ENCODE peak calls at places on chromosomes 7 and 10, in seven cellular contexts. A, I, S, Z, F, U and K are unnamed samples.

GRCh38 chr7:30751257-30751650 is 681 bp upstream of the INMT start:
- DNase-seq in Z (no peak), S (no peak), U (no peak), A (no peak), F (no peak), I (no peak), K (no peak)

GRCh38 chr10:97708976-97709745 is 4.4 kb upstream of the MARVELD1 start:
- DNase-seq in F (no peak), U (peak), Z (peak), S (peak), I (peak), A (peak), K (peak)

GRCh38 chr10:124962421-124962820 is 20.5 kb downstream of the ZRANB1 start:
- DNase-seq in S (peak), F (no peak), Z (no peak), A (no peak), I (no peak), U (peak), K (peak)

GRCh38 chr7:139813689-139814088 is 15.4 kb upstream of the TBXAS1 start:
- DNase-seq in U (no peak), I (no peak), S (no peak), F (no peak), A (no peak), Z (no peak), K (no peak)

GRCh38 chr10:132407846-132408278 is 10.9 kb downstream of the PWWP2B start:
- DNase-seq in S (peak), U (peak), Z (peak), A (peak), I (no peak), F (no peak), K (peak)

GRCh38 chr7:5591547-5591899 is 167.9 kb upstream of the TNRC18 start:
- DNase-seq in U (peak), A (peak), Z (no peak), S (peak), I (peak), F (no peak), K (peak)

GRCh38 chr7:71705217-71705616 is 573.3 kb downstream of the GALNT17 start:
- DNase-seq in U (no peak), I (no peak), F (no peak), A (no peak), S (no peak), Z (no peak), K (no peak)

GRCh38 chr10:11086177-11086576 is 68.5 kb downstream of the CELF2 start:
- DNase-seq in Z (no peak), F (no peak), A (no peak), I (no peak), U (no peak), S (no peak), K (no peak)

GRCh38 chr10:59807629-59808620 is 54.7 kb upstream of the MRLN start:
- DNase-seq in I (no peak), A (no peak), Z (no peak), S (no peak), U (no peak), F (no peak), K (no peak)

GRCh38 chr7:129471402-129471827 is 30.9 kb upstream of the SMKR1 start:
- DNase-seq in F (no peak), U (peak), I (no peak), S (no peak), A (no peak), Z (no peak), K (no peak)

GRCh38 chr10:14325325-14325955 is 5.3 kb downstream of the FRMD4A start:
- DNase-seq in Z (peak), A (peak), F (peak), U (peak), I (peak), S (peak), K (peak)

GRCh38 chr10:17736223-17736622 is 15.8 kb upstream of the TMEM236 start:
- DNase-seq in Z (no peak), U (no peak), S (no peak), A (peak), I (no peak), F (no peak), K (no peak)

GRCh38 chr10:17734432-17735110 is 17.4 kb upstream of the TMEM236 start:
- DNase-seq in A (no peak), F (no peak), I (no peak), U (no peak), Z (no peak), S (no peak), K (no peak)

GRCh38 chr10:17735166-17735941 is 16.6 kb upstream of the TMEM236 start:
- DNase-seq in S (no peak), Z (no peak), A (peak), I (no peak), U (no peak), F (no peak), K (no peak)

GRCh38 chr10:17731331-17731730 is 20.7 kb upstream of the TMEM236 start:
- DNase-seq in S (no peak), F (no peak), A (no peak), I (no peak), U (no peak), Z (no peak), K (no peak)

DNA sequence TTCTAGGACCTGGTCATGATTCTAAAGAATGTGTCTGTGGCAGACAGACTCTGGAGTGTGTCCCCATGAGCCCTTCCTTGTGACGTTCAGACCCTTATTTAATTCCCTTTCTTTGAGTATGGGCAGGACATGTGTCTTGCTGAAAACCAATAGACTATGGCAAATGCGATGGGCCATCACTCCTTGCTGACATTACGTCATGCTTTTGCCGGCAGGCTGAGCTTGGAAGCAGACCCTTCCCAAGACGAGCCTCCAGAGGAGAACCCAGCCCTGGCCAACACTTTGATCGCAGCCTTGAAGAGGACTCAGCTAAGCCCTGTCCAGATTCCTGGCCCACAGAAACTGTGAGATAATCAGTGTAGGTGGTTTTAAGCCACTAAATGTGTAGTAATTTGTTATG is 18.4 kb upstream of the TMEM236 start:
- DNase-seq in Z (no peak), A (no peak), U (no peak), I (no peak), S (no peak), F (no peak), K (no peak)
- H2BK5ac ChIP-seq in Z (no peak), A (no peak), U (no peak), I (no peak), S (no peak), F (no peak), K (no peak)

GRCh38 chr7:34757570-34758110 is 99.6 kb downstream of the NPSR1 start:
- DNase-seq in S (no peak), U (no peak), F (no peak), A (no peak), Z (no peak), I (no peak), K (no peak)
- H2BK5ac ChIP-seq in S (no peak), U (no peak), F (no peak), A (no peak), Z (no peak), I (no peak), K (no peak)

GRCh38 chr10:123771877-123772644 is 105.9 kb downstream of the GPR26 start:
- DNase-seq in F (no peak), U (no peak), A (peak), I (no peak), S (no peak), Z (no peak), K (no peak)

GRCh38 chr10:123778719-123779118 is 112.6 kb downstream of the GPR26 start:
- DNase-seq in I (no peak), Z (no peak), A (no peak), S (no peak), F (no peak), U (no peak), K (no peak)

GRCh38 chr10:123772645-123773508 is 106.7 kb downstream of the GPR26 start:
- DNase-seq in F (no peak), Z (no peak), I (no peak), U (no peak), S (no peak), A (peak), K (no peak)

GRCh38 chr10:123777881-123778280 is 111.7 kb downstream of the GPR26 start:
- DNase-seq in I (no peak), A (no peak), F (no peak), S (no peak), Z (no peak), U (no peak), K (no peak)

GRCh38 chr10:123774075-123774742 is 108.1 kb downstream of the GPR26 start:
- DNase-seq in Z (no peak), F (no peak), I (no peak), A (no peak), U (no peak), S (no peak), K (no peak)
- H2BK5ac ChIP-seq in Z (no peak), F (no peak), I (no peak), A (no peak), U (no peak), S (no peak), K (no peak)

GRCh38 chr7:36310897-36311296 is 78.8 kb upstream of the ANLN start:
- DNase-seq in S (no peak), F (no peak), Z (no peak), U (no peak), I (no peak), A (no peak), K (no peak)

GRCh38 chr7:36311539-36311938 is 78.1 kb upstream of the ANLN start:
- DNase-seq in A (no peak), Z (no peak), I (no peak), S (no peak), F (no peak), U (no peak), K (no peak)

GRCh38 chr7:36309301-36309700 is 80.4 kb upstream of the ANLN start:
- DNase-seq in A (no peak), S (no peak), Z (no peak), U (no peak), I (no peak), F (no peak), K (no peak)

GRCh38 chr7:36308031-36308430 is 81.6 kb upstream of the ANLN start:
- DNase-seq in S (no peak), A (no peak), U (no peak), Z (no peak), F (no peak), I (no peak), K (peak)

GRCh38 chr7:36309716-36310115 is 79.9 kb upstream of the ANLN start:
- DNase-seq in S (no peak), I (no peak), Z (no peak), A (no peak), U (no peak), F (no peak), K (no peak)
- H2BK5ac ChIP-seq in S (no peak), I (no peak), Z (no peak), A (no peak), U (no peak), F (no peak), K (no peak)

GRCh38 chr10:120172371-120172770 is 279.8 kb downstream of the SEC23IP start:
- DNase-seq in I (no peak), A (peak), S (no peak), F (peak), U (no peak), Z (no peak), K (no peak)
- H2BK5ac ChIP-seq in I (no peak), A (no peak), S (no peak), F (no peak), U (no peak), Z (no peak), K (no peak)

GRCh38 chr7:794207-794606 is 38.1 kb upstream of the SUN1 start:
- DNase-seq in F (no peak), S (no peak), Z (no peak), I (no peak), A (no peak), U (no peak), K (no peak)
- H2BK5ac ChIP-seq in F (no peak), S (no peak), Z (no peak), I (no peak), A (no peak), U (no peak), K (no peak)